ENCODE peak calls at places on chromosome 1, in five cellular contexts. G, L, H, J and E are unnamed samples.

GRCh38 chr1:61496501-61496900 is 228.4 kb downstream of the TM2D1 start:
- DNase-seq in J (no peak), G (no peak), L (no peak), H (no peak), E (no peak)

GRCh38 chr1:31700468-31701136 is 3.2 kb downstream of the COL16A1 start:
- DNase-seq in G (no peak), L (no peak), J (no peak), H (no peak), E (no peak)

GRCh38 chr1:40352126-40352525 is 21.4 kb upstream of the SMAP2 start:
- DNase-seq in G (no peak), H (no peak), J (no peak), L (no peak), E (no peak)

GRCh38 chr1:12309783-12310742 is 80.2 kb downstream of the VPS13D start:
- DNase-seq in J (no peak), H (no peak), G (no peak), L (no peak), E (no peak)

GRCh38 chr1:8718878-8719361 is 98.5 kb downstream of the RERE start:
- DNase-seq in G (no peak), L (no peak), J (no peak), H (peak), E (no peak)

GRCh38 chr1:244088161-244088560 is 37.1 kb downstream of the ZBTB18 start:
- DNase-seq in G (no peak), L (no peak), J (no peak), H (no peak), E (no peak)

GRCh38 chr1:217713223-217713622 is 82.1 kb downstream of the SPATA17 start:
- DNase-seq in G (no peak), J (no peak), H (no peak), L (no peak), E (no peak)

GRCh38 chr1:68270993-68271392 is 38.7 kb upstream of the WLS start:
- DNase-seq in L (no peak), J (no peak), G (no peak), H (no peak), E (no peak)

GRCh38 chr1:208184993-208185703 is 59.0 kb downstream of the PLXNA2 start:
- DNase-seq in L (no peak), H (no peak), G (no peak), J (no peak), E (no peak)

GRCh38 chr1:207019161-207019560 is 13.4 kb downstream of the C1orf116 start:
- DNase-seq in H (no peak), J (no peak), G (no peak), L (no peak), E (no peak)

GRCh38 chr1:81337226-81337625 is 463.5 kb upstream of the ADGRL2 start:
- DNase-seq in H (no peak), J (no peak), G (no peak), L (no peak), E (no peak)
- TF ChIP-seq JUND in H (no peak), J (no peak), G (no peak), L (no peak), E (no peak)

DNA sequence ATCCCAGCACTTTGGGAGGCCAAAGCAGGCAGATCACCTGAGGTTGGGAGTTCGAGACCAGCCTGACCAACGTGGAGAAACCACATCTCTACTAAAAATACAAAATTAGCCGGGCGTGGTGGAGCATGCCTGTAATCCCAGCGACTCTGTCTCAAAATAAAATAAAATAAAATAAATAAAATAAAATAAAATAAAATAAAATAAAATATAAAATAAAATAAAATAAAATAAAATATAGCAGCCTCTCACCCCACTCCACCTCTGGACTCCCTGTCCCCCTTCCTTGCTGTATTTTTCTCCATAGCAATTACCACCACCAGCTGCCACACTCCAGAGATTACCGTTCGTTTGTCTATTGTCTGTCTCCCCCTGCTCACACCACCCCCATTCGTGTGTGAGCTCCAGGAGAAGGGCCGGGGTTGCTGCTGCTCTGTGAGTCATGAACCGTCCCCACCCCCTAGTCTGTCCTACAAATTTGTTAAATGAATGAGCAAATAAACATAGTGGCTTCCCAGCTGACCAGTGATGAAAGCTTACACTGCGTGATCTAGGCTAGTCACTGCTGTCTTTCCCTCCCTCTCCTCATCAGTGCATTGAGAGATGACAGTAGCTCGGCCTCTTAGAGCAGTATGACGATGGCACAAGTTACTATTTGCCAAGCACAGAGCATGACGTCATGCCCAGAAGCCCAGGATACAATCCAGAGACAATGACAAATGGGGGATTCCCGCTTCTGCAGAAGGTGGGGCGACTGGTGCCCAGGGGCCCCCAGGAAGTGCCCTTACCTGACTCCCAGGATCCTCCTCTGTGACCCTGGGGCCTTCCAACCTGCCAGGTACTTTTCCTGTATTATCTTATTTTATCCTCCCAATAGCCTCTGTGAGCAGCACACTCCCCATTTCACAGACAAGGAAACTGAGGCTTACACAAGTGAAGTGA is 8.3 kb upstream of the EPHA2 start:
- DNase-seq in G (peak), H (no peak), J (no peak), L (no peak), E (no peak)
- TF ChIP-seq JUND in G (peak), H (peak), J (no peak), L (no peak), E (no peak)

GRCh38 chr1:199580280-199580679 is 447.2 kb upstream of the NR5A2 start:
- DNase-seq in H (no peak), J (no peak), G (no peak), L (no peak), E (no peak)
- TF ChIP-seq JUND in H (no peak), J (no peak), G (no peak), L (no peak), E (no peak)

GRCh38 chr1:172708452-172708851 is 49.5 kb downstream of the FASLG start:
- DNase-seq in G (no peak), L (no peak), J (no peak), H (no peak), E (no peak)
- TF ChIP-seq JUND in G (no peak), L (no peak), J (no peak), H (no peak), E (no peak)

GRCh38 chr1:155242805-155243358 is 12.4 kb downstream of the ENTREP3 start:
- DNase-seq in G (no peak), J (no peak), H (no peak), L (no peak), E (no peak)
- TF ChIP-seq JUND in G (no peak), J (no peak), H (no peak), L (no peak), E (no peak)